ENCODE peak calls at places on chromosomes 3 and 15, in six cellular contexts. C is neuronal stem cell, N is mesendoderm, L is IMR-90, G is H1, Y is mesenchymal stem cell. D is an unnamed sample.
A peak's percentile ranks its signal among the peaks of the same experiment; 100 is the strongest.

GRCh38 chr3:64352596-64352989 is 127.3 kb upstream of the PRICKLE2 start:
- DNase-seq in G (no peak), L (no peak), C (no peak), Y (peak; percentile 40), N (no peak), D (no peak)

GRCh38 chr3:5726618-5727017 is 539.1 kb downstream of the EDEM1 start:
- DNase-seq in N (no peak), G (no peak), C (no peak), L (no peak), Y (no peak), D (no peak)

GRCh38 chr15:26537653-26538052 is 235.2 kb downstream of the GABRB3 start:
- DNase-seq in N (no peak), L (no peak), Y (no peak), G (no peak), C (no peak), D (no peak)

GRCh38 chr3:123749716-123750115 is 134.4 kb downstream of the MYLK start:
- DNase-seq in C (no peak), Y (peak; percentile 93), L (peak; percentile 95), G (peak; percentile 24), N (no peak), D (peak; percentile 59)

GRCh38 chr15:70109522-70109921 is 11.8 kb upstream of the TLE3 start:
- DNase-seq in N (no peak), G (no peak), C (no peak), Y (no peak), L (no peak), D (no peak)

GRCh38 chr3:65758871-65759598 is 279.7 kb downstream of the MAGI1 start:
- DNase-seq in L (peak; percentile 60), Y (peak; percentile 39), N (no peak), G (no peak), C (no peak), D (no peak)

GRCh38 chr3:95235916-95236315 is 1173.1 kb downstream of the NSUN3 start:
- DNase-seq in L (no peak), Y (no peak), C (no peak), N (peak; percentile 32), G (no peak), D (no peak)

GRCh38 chr3:49807427-49808114 is 4.5 kb downstream of the INKA1 start:
- DNase-seq in G (no peak), N (no peak), L (no peak), C (no peak), Y (peak; percentile 20), D (no peak)

GRCh38 chr3:166634091-166634746 is 745.9 kb downstream of the ZBBX start:
- DNase-seq in Y (no peak), L (no peak), C (no peak), G (no peak), N (peak; percentile 10), D (no peak)

GRCh38 chr15:39756806-39757522 is 25.7 kb downstream of the FSIP1 start:
- DNase-seq in C (peak; percentile 62), Y (peak; percentile 67), L (peak; percentile 83), N (peak; percentile 57), G (no peak), D (peak; percentile 60)

DNA sequence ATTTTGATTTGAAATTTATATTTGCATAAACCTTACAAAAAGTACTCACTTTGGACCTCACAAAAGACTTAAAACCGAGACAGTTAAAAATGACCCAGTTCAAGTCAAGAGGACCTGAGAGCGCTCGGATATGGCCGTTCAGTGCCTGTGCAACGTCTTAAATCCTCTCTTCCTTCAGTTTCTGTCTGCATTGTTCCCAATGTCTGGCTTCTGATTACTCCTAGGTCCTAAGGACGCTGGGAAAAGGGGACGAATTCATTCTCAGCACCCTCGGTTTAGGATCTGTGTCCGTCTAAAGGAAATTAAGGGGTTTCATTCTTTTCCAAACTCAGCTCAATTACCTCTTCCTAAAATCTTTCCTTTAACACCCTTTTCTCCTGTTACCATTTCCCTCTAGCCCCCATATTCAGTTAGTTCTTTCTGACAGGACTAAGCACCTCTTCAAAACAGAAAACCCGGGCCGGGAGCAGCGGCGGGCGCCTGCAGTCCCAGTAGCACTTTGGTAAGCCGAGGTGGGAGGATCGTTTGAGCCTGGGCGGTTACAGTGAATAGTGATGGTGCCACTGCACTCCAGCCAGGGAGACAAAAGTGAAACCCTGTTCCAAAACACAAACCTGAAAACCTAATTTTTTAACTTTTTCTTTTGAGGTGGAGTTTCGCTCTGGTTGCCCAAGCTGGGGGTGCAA is 931 bp downstream of the DPPA4 start:
- DNase-seq in L (peak; percentile 7), C (no peak), N (peak; percentile 79), Y (peak; percentile 80), G (no peak), D (peak; percentile 68)
- H2BK5ac ChIP-seq in L (no peak overlapping the region), C (no peak overlapping the region), N (no peak overlapping the region), Y (no peak overlapping the region), G (peak overlapping the region; percentile 94), D (no peak overlapping the region)

DNA sequence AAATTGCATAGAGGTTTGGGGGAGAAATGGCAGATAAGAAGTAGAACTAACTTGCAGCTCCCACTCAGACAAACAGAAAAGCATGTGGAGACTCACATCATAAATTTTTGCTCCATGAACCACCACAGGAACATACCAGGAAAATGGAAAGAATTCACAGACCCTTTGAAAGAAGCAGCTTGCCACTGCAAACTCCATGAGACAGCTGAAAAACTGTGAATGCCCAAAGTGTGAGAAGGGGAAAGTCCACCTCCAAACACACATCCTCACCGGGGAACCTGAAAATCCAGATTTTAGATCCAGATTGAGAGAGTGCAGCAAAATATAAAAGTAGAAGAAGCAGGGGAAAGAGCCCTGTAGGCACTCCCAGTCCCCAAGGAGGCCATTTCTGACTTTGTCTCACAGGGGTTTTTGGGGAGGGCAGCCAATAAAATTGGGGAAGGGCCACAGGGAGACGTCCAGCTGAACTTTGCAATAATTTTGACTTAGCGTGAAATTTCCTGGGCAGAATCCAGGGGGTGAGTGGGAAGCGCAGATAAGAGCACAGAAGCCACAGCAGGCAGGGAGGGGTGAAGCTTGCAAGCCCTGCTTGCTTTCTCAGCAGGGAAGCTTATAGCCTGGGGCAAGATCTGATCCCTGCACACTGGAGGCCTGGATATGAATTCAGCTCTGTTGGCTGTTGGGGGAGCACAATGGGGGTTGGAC is 183.4 kb upstream of the UBE2E2 start:
- DNase-seq in L (no peak), G (no peak), Y (no peak), C (no peak), N (peak; percentile 44), D (peak; percentile 72)
- H3K4me3 ChIP-seq in L (no peak overlapping the region), G (no peak overlapping the region), Y (no peak overlapping the region), C (peak overlapping the region; percentile 47), N (no peak overlapping the region), D (no peak overlapping the region)

DNA sequence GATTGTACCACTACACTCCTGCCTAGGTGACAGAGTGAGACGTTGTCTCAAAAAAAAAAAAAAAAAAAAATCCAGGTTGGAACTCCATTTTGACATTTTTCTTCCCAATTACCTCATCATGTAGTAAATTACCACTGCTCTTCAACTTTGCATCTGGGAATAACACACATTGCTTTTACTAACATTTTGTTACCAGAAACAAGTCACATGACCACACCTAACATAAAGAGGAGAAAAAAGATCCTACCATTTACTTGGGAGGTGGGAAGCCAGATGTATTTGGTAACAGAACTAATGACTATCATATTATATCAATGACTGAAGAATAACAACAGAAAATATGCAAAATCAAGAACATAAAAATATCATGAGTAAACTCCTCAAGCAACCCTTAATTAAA is 49.6 kb downstream of the ULK4 start:
- DNase-seq in C (no peak), L (no peak), G (no peak), N (no peak), Y (no peak), D (no peak)
- H2BK5ac ChIP-seq in C (no peak overlapping the region), L (no peak overlapping the region), G (no peak overlapping the region), N (no peak overlapping the region), Y (no peak overlapping the region), D (no peak overlapping the region)

GRCh38 chr3:54983266-54983910 is 55.5 kb upstream of the LRTM1 start:
- DNase-seq in Y (no peak), N (peak; percentile 40), C (no peak), G (no peak), L (no peak), D (peak; percentile 77)
- H3K4me3 ChIP-seq in Y (no peak overlapping the region), N (no peak overlapping the region), C (no peak overlapping the region), G (no peak overlapping the region), L (no peak overlapping the region), D (no peak overlapping the region)

GRCh38 chr15:67266870-67267269 is 12.3 kb downstream of the IQCH start:
- DNase-seq in C (no peak), Y (no peak), L (no peak), G (no peak), N (no peak), D (no peak)

GRCh38 chr15:67274236-67274635 is 19.6 kb downstream of the IQCH start:
- DNase-seq in N (no peak), C (no peak), L (no peak), Y (no peak), G (no peak), D (no peak)

GRCh38 chr15:67267440-67267839 is 12.9 kb downstream of the IQCH start:
- DNase-seq in C (no peak), N (peak; percentile 74), G (no peak), L (no peak), Y (no peak), D (no peak)

GRCh38 chr15:67267951-67268941 is 13.7 kb downstream of the IQCH start:
- DNase-seq in C (no peak), Y (no peak), L (no peak), G (no peak), N (peak; percentile 63), D (no peak)
- H2BK5ac ChIP-seq in C (no peak overlapping the region), Y (no peak overlapping the region), L (no peak overlapping the region), G (no peak overlapping the region), N (peak overlapping the region; percentile 38), D (no peak overlapping the region)